ENCODE peak calls at places on chromosomes 11 and 22, in ten cellular contexts. K is fibroblast of lung, D is thoracic aorta, S is kidney, J is endodermal cell, W is mammary epithelial cell, H is tibial nerve, V is brain microvascular endothelial cell, C is left ventricle myocardium inferior, E is cardiac muscle cell. I is an unnamed sample.

GRCh38 chr11:120565436-120566155 is 54.0 kb downstream of the GRIK4 start:
- DNase-seq in E (no peak), W (peak), S (no peak), C (no peak), H (no peak), D (no peak), V (no peak), K (no peak), J (peak), I (no peak)

GRCh38 chr11:62805991-62806441 is 776 bp upstream of the NXF1 start:
- DNase-seq in H (no peak), C (no peak), J (peak), W (no peak), D (no peak), S (peak), K (no peak), E (peak), V (no peak), I (no peak)

GRCh38 chr11:36333897-36334296 is 37.8 kb downstream of the PRR5L start:
- DNase-seq in D (no peak), E (peak), W (peak), V (peak), J (peak), H (no peak), C (no peak), S (no peak), K (peak), I (no peak)

GRCh38 chr11:76591416-76591815 is 79.1 kb downstream of the LRRC32 start:
- DNase-seq in V (no peak), S (no peak), K (no peak), J (no peak), E (no peak), H (no peak), D (no peak), C (no peak), W (no peak), I (no peak)

GRCh38 chr11:31303644-31304043 is 65.9 kb downstream of the DCDC1 start:
- DNase-seq in C (no peak), D (no peak), E (no peak), J (no peak), V (no peak), K (no peak), S (no peak), W (no peak), H (no peak), I (no peak)

GRCh38 chr11:86706341-86707131 is 34.1 kb upstream of the ME3 start:
- DNase-seq in H (no peak), D (no peak), J (no peak), C (no peak), E (no peak), W (no peak), S (no peak), V (no peak), K (no peak), I (no peak)

GRCh38 chr11:29093416-29093815 is 923.4 kb downstream of the KCNA4 start:
- DNase-seq in V (no peak), E (peak), C (no peak), J (no peak), S (no peak), H (no peak), K (peak), W (no peak), D (no peak), I (no peak)

GRCh38 chr11:83265331-83265730 is 20.8 kb downstream of the CCDC90B start:
- DNase-seq in V (no peak), S (no peak), W (no peak), D (no peak), H (no peak), C (no peak), J (no peak), E (no peak), K (peak), I (no peak)

GRCh38 chr11:90855531-90855930 is 632.7 kb upstream of the CHORDC1 start:
- DNase-seq in C (no peak), K (no peak), E (no peak), H (no peak), S (no peak), W (peak), V (no peak), J (no peak), D (no peak), I (no peak)

GRCh38 chr11:110295487-110296225 is 758 bp downstream of the RDX start:
- DNase-seq in S (peak), H (peak), C (peak), V (peak), K (peak), W (peak), D (no peak), E (peak), J (peak), I (peak)

GRCh38 chr11:112822478-112823274 is 138.5 kb upstream of the NCAM1 start:
- DNase-seq in E (peak), C (no peak), H (no peak), J (peak), V (no peak), D (no peak), S (no peak), W (no peak), K (no peak), I (no peak)

DNA sequence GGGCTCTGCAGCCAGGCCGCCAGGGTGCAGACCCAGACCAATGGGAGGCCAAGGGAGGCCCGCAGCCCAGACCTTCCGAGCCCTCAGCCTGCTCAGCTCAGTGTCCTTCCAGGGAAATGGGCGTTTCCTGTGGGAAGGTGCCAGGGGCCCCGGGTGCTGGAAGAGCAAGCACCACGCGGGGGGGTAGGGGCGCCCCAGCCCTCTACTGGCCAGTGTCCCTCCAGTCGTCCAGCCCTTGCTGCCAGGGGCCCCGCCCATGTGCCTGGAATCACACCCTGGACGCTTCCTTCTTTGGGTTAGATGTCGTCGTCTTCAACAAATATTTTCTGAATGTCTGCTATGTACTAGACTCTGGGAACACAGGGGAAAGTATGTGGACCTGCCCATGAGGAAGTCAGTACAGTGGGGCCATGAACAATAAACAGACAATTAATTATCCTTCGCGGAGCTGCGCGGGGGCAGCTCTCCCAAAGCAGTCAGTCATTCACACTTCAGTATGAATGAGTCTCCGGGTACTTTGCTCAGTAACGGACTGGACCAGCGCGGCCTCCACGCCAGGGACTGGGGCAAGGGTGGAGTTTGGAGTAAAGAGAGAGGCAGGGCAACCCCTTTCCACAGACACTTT is 60.2 kb downstream of the CDKN1C start:
- DNase-seq in W (no peak), V (no peak), D (peak), K (peak), J (no peak), C (peak), H (peak), E (peak), S (peak), I (peak)
- H3K27ac ChIP-seq in W (peak), V (peak), D (peak), K (peak), J (peak), C (peak), H (peak), E (no peak), S (peak), I (peak)

DNA sequence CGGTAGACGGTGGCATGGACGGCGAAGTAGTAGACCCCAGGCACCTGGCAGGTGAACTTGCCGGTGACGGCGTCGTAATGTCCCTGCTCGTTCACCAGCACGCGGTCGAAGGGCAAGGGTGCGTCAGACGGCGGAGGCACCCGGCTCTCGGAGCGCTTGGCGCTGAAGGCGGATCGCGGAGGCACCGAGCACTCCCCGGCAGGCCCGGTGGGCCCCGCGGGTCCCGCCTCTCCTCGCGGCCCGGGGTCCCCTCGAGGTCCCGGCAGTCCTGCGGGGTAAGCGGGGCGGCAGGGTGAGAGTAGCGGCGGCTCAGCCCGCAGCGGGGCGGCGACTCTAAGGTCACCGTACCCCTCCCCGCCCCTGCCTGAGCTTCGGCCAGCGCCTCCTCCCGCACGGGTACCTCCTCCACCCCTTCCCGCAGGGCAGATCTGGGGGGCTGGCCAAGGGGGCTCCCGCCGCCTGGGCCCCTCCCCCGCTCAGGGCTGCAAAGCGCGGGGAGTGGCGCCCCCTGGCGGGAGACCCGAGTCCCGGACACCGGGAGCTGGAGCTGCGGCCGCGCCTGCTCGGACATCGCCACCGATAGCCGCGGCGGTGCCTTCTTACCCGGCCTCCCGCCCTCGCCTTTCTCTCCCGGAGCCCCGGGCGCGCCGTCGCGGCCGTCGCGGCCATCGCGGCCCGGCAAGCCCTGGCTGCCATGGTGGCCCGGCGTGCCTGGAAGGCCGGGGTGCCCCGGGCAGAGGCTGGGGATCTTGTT is 925 bp downstream of the C1QTNF5 start:
- DNase-seq in W (no peak), H (peak), C (peak), S (peak), V (no peak), K (peak), J (peak), E (peak), D (no peak), I (no peak)
- TF ChIP-seq CTCF in W (peak), H (peak), C (peak), S (peak), V (peak), K (peak), J (peak), E (peak), D (peak), I (peak)

DNA sequence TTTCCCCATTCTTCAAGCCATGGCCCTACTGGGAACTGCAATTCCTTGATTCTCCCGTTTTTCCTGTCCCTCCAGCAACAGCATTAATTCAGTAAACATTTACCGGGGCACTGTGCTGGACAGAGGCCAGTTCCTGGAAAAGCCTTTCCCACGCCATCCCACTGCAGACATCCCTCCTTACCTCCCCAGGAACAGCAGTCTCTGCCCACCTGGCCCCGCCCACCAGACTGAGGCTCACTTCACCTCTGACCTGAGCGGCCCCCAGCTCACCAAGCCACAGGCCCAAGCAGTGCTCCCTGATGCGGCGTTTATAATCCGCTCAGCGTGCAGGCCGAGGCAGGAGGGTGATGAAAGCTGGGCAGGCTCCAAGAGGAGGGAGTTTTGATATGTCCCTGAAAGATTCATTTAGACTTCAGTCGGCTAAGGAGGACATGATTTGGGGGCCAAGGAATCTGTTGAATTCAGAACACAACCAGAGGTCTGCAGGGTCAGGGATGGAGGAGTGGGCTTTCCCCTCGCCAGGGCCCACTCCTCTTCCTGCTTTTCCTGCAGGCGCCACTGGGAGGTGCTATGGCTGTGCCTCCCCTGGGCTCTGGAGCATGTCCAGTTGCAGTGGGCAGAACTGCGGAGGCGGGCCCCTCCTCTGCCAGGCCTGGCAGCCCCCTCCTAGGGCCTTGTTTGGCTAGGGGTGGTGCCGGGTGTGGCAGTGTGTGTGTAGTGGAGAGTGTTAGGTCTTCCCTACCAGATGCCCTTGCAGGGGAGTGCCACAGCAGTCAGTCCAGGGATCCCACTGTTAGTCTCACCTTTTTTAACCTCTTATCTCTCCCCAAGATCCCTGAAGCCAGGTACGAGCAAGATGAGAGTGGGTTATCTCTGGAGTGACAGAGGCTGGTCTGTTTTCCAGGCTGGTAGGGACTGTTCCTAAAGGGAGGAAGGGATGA is 1.4 kb upstream of the TAGLN start:
- DNase-seq in J (peak), K (peak), S (peak), C (peak), D (no peak), E (peak), V (no peak), W (no peak), H (no peak), I (peak)
- H3K4me3 ChIP-seq in J (peak), K (no peak), S (no peak), C (peak), D (peak), E (no peak), V (no peak), W (no peak), H (no peak), I (peak)

GRCh38 chr22:39429916-39430575 is 26.8 kb upstream of the MGAT3 start:
- DNase-seq in C (no peak), D (no peak), H (no peak), W (no peak), J (no peak), V (no peak), S (no peak), E (no peak), K (no peak), I (no peak)

GRCh38 chr22:39431821-39432251 is 25.0 kb upstream of the MGAT3 start:
- DNase-seq in S (peak), V (peak), E (peak), C (peak), W (no peak), H (no peak), K (peak), J (no peak), D (peak), I (no peak)

GRCh38 chr22:39431216-39431801 is 25.5 kb upstream of the MGAT3 start:
- DNase-seq in V (no peak), D (no peak), W (no peak), E (no peak), K (no peak), C (no peak), H (no peak), J (no peak), S (peak), I (no peak)

GRCh38 chr22:39429186-39429585 is 27.6 kb upstream of the MGAT3 start:
- DNase-seq in H (no peak), D (no peak), V (no peak), K (no peak), J (no peak), W (no peak), S (no peak), E (no peak), C (no peak), I (no peak)

GRCh38 chr22:39430576-39431150 is 26.1 kb upstream of the MGAT3 start:
- DNase-seq in V (no peak), W (no peak), H (no peak), D (no peak), C (no peak), S (no peak), K (no peak), J (no peak), E (no peak), I (no peak)
- H3K27ac ChIP-seq in V (no peak), W (no peak), H (peak), D (peak), C (peak), S (peak), K (no peak), J (no peak), E (no peak), I (peak)

GRCh38 chr11:93131709-93132108 is 66.1 kb downstream of the SLC36A4 start:
- DNase-seq in D (no peak), C (no peak), W (no peak), S (no peak), E (peak), J (peak), H (no peak), K (no peak), V (no peak), I (no peak)
- TF ChIP-seq CTCF in D (no peak), C (peak), W (no peak), S (no peak), E (no peak), J (peak), H (no peak), K (no peak), V (no peak), I (no peak)

GRCh38 chr22:50250249-50250554 is 863 bp downstream of the HDAC10 start:
- DNase-seq in H (no peak), W (no peak), E (no peak), J (no peak), D (no peak), C (no peak), S (no peak), V (no peak), K (no peak), I (no peak)

GRCh38 chr22:50253046-50253580 is 2.0 kb upstream of the HDAC10 start:
- DNase-seq in H (no peak), V (no peak), W (no peak), E (no peak), S (peak), K (no peak), J (no peak), D (no peak), C (no peak), I (no peak)

GRCh38 chr22:50250555-50251471 is at the start of gene HDAC10:
- DNase-seq in V (peak), E (peak), C (peak), S (peak), W (peak), J (peak), H (peak), K (peak), D (no peak), I (no peak)

GRCh38 chr22:50252081-50253045 is 1.3 kb upstream of the HDAC10 start:
- DNase-seq in W (peak), H (peak), E (peak), V (peak), J (peak), C (peak), D (no peak), S (peak), K (peak), I (no peak)

GRCh38 chr22:50251472-50252054 is 498 bp upstream of the HDAC10 start:
- DNase-seq in E (no peak), C (no peak), K (no peak), D (no peak), H (no peak), J (no peak), W (no peak), V (no peak), S (no peak), I (no peak)
- H3K4me3 ChIP-seq in E (peak), C (peak), K (no peak), D (peak), H (peak), J (peak), W (peak), V (peak), S (no peak), I (peak)

I was measured in coronary artery.